ENCODE peak calls at places on chromosomes 11 and 22, in nine cellular contexts. W is left ventricle myocardium inferior; M is heart right ventricle; D is BJ; O is naive thymus-derived CD4-positive, alpha-beta T cell; Q is DND-41; Z is hepatocyte; V is mammary epithelial cell; L is fibroblast of lung. N is an unnamed sample.

GRCh38 chr11:18540207-18541009 is 13.7 kb upstream of the TSG101 start:
- DNase-seq in Q (no peak), O (peak; percentile 60), D (no peak), Z (peak; percentile 53), V (peak; percentile 16), W (no peak), L (peak; percentile 6), M (no peak), N (no peak)

GRCh38 chr11:126834149-126834548 is 166.4 kb downstream of the KIRREL3 start:
- DNase-seq in D (peak; percentile 88), Z (no peak), V (peak; percentile 33), L (peak; percentile 97), Q (no peak), O (no peak), M (no peak), W (no peak), N (no peak)

GRCh38 chr11:92870241-92870826 is 99.1 kb upstream of the MTNR1B start:
- DNase-seq in Q (no peak), D (no peak), V (peak; percentile 38), M (no peak), L (peak; percentile 36), O (no peak), Z (no peak), W (no peak), N (no peak)

GRCh38 chr11:123653997-123654565 is 343 bp downstream of the SCN3B start:
- DNase-seq in L (peak; percentile 60), V (peak; percentile 52), W (peak; percentile 58), Q (no peak), O (peak; percentile 25), D (no peak), M (peak; percentile 51), Z (peak; percentile 79), N (no peak)

GRCh38 chr11:2752204-2752772 is 52.5 kb upstream of the KCNQ1OT1 start:
- DNase-seq in W (peak; percentile 5), O (no peak), Q (no peak), V (no peak), M (no peak), L (peak; percentile 78), D (no peak), Z (no peak), N (no peak)

GRCh38 chr11:92226331-92227232 is 2.0 kb downstream of the FAT3 start:
- DNase-seq in Z (peak; percentile 39), Q (no peak), D (no peak), V (peak; percentile 7), L (peak; percentile 27), O (no peak), W (no peak), M (peak; percentile 13), N (no peak)

GRCh38 chr11:28636566-28636965 is 528.4 kb downstream of the METTL15 start:
- DNase-seq in V (no peak), Z (no peak), W (no peak), M (no peak), Q (no peak), D (peak; percentile 37), L (no peak), O (no peak), N (no peak)

GRCh38 chr11:2991477-2992233 is 474 bp downstream of the NAP1L4 start:
- DNase-seq in L (peak; percentile 38), Z (peak; percentile 85), O (no peak), M (no peak), W (no peak), Q (no peak), D (no peak), V (peak; percentile 60), N (no peak)

GRCh38 chr11:119471329-119471728 is 48.4 kb upstream of the THY1 start:
- DNase-seq in V (no peak), Q (no peak), D (no peak), O (no peak), W (no peak), M (no peak), Z (no peak), L (no peak), N (no peak)

GRCh38 chr11:62792193-62792575 is 378 bp upstream of the TMEM223 start:
- DNase-seq in M (peak; percentile 59), V (no peak), Z (peak; percentile 59), W (peak; percentile 45), O (no peak), L (peak; percentile 17), Q (peak; percentile 30), D (no peak), N (no peak)

GRCh38 chr11:108859510-108859909 is 194.6 kb downstream of the DDX10 start:
- DNase-seq in Q (no peak), L (peak; percentile 40), D (no peak), W (no peak), O (no peak), M (no peak), V (peak; percentile 63), Z (no peak), N (no peak)

GRCh38 chr22:20591660-20592310 is 84.4 kb downstream of the MED15 start:
- DNase-seq in M (no peak), Z (no peak), D (no peak), W (no peak), V (no peak), Q (no peak), L (peak; percentile 16), O (no peak), N (no peak)

GRCh38 chr11:22508691-22509090 is 116.9 kb downstream of the FANCF start:
- DNase-seq in M (no peak), L (no peak), V (no peak), W (no peak), O (no peak), Q (no peak), D (no peak), Z (no peak), N (no peak)

GRCh38 chr11:14789879-14790484 is 102.0 kb downstream of the CYP2R1 start:
- DNase-seq in W (no peak), Z (no peak), L (no peak), D (no peak), V (no peak), O (peak; percentile 37), Q (no peak), M (no peak), N (no peak)

GRCh38 chr11:106398396-106399074 is 321.1 kb downstream of the AASDHPPT start:
- DNase-seq in O (no peak), D (peak; percentile 11), L (peak; percentile 63), V (no peak), W (no peak), Z (peak; percentile 14), M (no peak), Q (no peak), N (no peak)

GRCh38 chr22:42328130-42328821 is 57.8 kb upstream of the TCF20 start:
- DNase-seq in M (no peak), Q (no peak), L (no peak), Z (no peak), W (no peak), O (no peak), D (no peak), V (no peak), N (no peak)

GRCh38 chr11:126981635-126982034 is 18.9 kb downstream of the KIRREL3 start:
- DNase-seq in Q (no peak), L (no peak), W (no peak), V (no peak), Z (no peak), O (no peak), M (no peak), D (no peak), N (no peak)

GRCh38 chr11:95132956-95133355 is 43.3 kb downstream of the ENDOD1 start:
- DNase-seq in Z (no peak), M (no peak), L (no peak), Q (no peak), O (no peak), V (peak; percentile 89), W (no peak), D (no peak), N (no peak)

GRCh38 chr11:118260353-118260752 is 3.7 kb downstream of the MPZL2 start:
- DNase-seq in O (no peak), L (no peak), W (no peak), Z (no peak), V (no peak), Q (no peak), M (no peak), D (no peak), N (no peak)

GRCh38 chr11:85787809-85788805 is 22.8 kb downstream of the SYTL2 start:
- DNase-seq in Z (peak; percentile 71), M (no peak), L (no peak), D (no peak), O (no peak), V (peak; percentile 38), W (no peak), Q (no peak), N (no peak)

GRCh38 chr22:39724390-39724789 is 153.8 kb downstream of the CACNA1I start:
- DNase-seq in D (no peak), Q (no peak), V (no peak), L (no peak), Z (no peak), M (no peak), W (no peak), O (no peak), N (no peak)

GRCh38 chr22:39216143-39216490 is 28.7 kb downstream of the PDGFB start:
- DNase-seq in V (no peak), M (no peak), L (no peak), W (no peak), Q (no peak), Z (no peak), O (no peak), D (no peak), N (no peak)

GRCh38 chr11:31812392-31813241 is 1.5 kb upstream of the PAX6 start:
- DNase-seq in W (no peak), O (no peak), Z (no peak), M (no peak), L (peak; percentile 66), V (no peak), D (no peak), Q (no peak), N (no peak)

GRCh38 chr22:30332994-30333706 is 6.4 kb upstream of the TBC1D10A start:
- DNase-seq in O (no peak), Z (no peak), V (no peak), D (no peak), M (no peak), Q (no peak), W (no peak), L (no peak), N (no peak)
- H3K36me3 ChIP-seq in O (peaks cover 68% of the 10 kb centered on the region), Z (no peaks in the 10 kb centered on the region), V (peaks cover 44% of the 10 kb centered on the region), D (peaks cover 27% of the 10 kb centered on the region), M (peaks cover 82% of the 10 kb centered on the region), Q (peaks cover 77% of the 10 kb centered on the region), W (peaks cover 78% of the 10 kb centered on the region), L (peaks cover 35% of the 10 kb centered on the region), N (peaks cover 60% of the 10 kb centered on the region)

GRCh38 chr22:25965331-25965730 is 203.9 kb upstream of the SEZ6L start:
- DNase-seq in Z (no peak), L (no peak), V (no peak), D (no peak), W (no peak), M (no peak), O (no peak), Q (no peak), N (no peak)
- H3K36me3 ChIP-seq in Z (no peaks in the 10 kb centered on the region), L (no peaks in the 10 kb centered on the region), V (no peaks in the 10 kb centered on the region), D (no peaks in the 10 kb centered on the region), W (peaks cover 17% of the 10 kb centered on the region), M (peaks cover 24% of the 10 kb centered on the region), O (no peaks in the 10 kb centered on the region), Q (no peaks in the 10 kb centered on the region), N (no peaks in the 10 kb centered on the region)

GRCh38 chr22:49792107-49792506 is 35.6 kb downstream of the BRD1 start:
- DNase-seq in V (no peak), W (no peak), D (no peak), Q (no peak), L (no peak), O (no peak), Z (no peak), M (no peak), N (no peak)
- H3K36me3 ChIP-seq in V (peaks cover 21% of the 10 kb centered on the region), W (peaks cover 57% of the 10 kb centered on the region), D (peaks cover 48% of the 10 kb centered on the region), Q (peaks cover 98% of the 10 kb centered on the region), L (peaks cover 30% of the 10 kb centered on the region), O (peaks cover 77% of the 10 kb centered on the region), Z (peaks cover 4% of the 10 kb centered on the region), M (peaks cover 72% of the 10 kb centered on the region), N (peaks cover 70% of the 10 kb centered on the region)

GRCh38 chr11:70126494-70126893 is 48.4 kb downstream of the ANO1 start:
- DNase-seq in Q (no peak), D (no peak), O (no peak), W (no peak), Z (no peak), V (peak; percentile 52), L (no peak), M (no peak), N (no peak)
- H3K36me3 ChIP-seq in Q (no peaks in the 10 kb centered on the region), D (no peaks in the 10 kb centered on the region), O (no peaks in the 10 kb centered on the region), W (no peaks in the 10 kb centered on the region), Z (no peaks in the 10 kb centered on the region), V (peaks cover 9% of the 10 kb centered on the region), L (no peaks in the 10 kb centered on the region), M (no peaks in the 10 kb centered on the region), N (no peaks in the 10 kb centered on the region)